ENCODE peak calls at places on chromosomes 5 and 9, in five cellular contexts. One of them, this sample, is unnamed.

GRCh38 chr9:83218411-83219090 is 155.6 kb upstream of the RASEF start:
- DNase-seq in upper lobe of right lung: no peak
- DNase-seq in CD4-positive, alpha-beta T cell: no peak
- DNase-seq in activated CD4-positive, alpha-beta T cell treated with anti-CD3 and anti-CD28 coated beads for 4 hours: no peak
- DNase-seq in AG08395: no peak
- DNase-seq in this sample: no peak

GRCh38 chr5:150358261-150359095 is 981 bp downstream of the TCOF1 start:
- DNase-seq in activated CD4-positive, alpha-beta T cell treated with anti-CD3 and anti-CD28 coated beads for 4 hours: no peak
- DNase-seq in upper lobe of right lung: no peak
- DNase-seq in CD4-positive, alpha-beta T cell: no peak
- DNase-seq in AG08395: no peak
- DNase-seq in this sample: no peak

GRCh38 chr5:74725331-74725730 is 40.3 kb downstream of the HEXB start:
- DNase-seq in activated CD4-positive, alpha-beta T cell treated with anti-CD3 and anti-CD28 coated beads for 4 hours: no peak
- DNase-seq in CD4-positive, alpha-beta T cell: no peak
- DNase-seq in AG08395: no peak
- DNase-seq in upper lobe of right lung: no peak
- DNase-seq in this sample: no peak

GRCh38 chr9:133715295-133715865 is 22.8 kb downstream of the SARDH start:
- DNase-seq in activated CD4-positive, alpha-beta T cell treated with anti-CD3 and anti-CD28 coated beads for 4 hours: no peak
- DNase-seq in CD4-positive, alpha-beta T cell: peak; percentile 3
- DNase-seq in upper lobe of right lung: peak; percentile 38
- DNase-seq in AG08395: no peak
- DNase-seq in this sample: no peak

GRCh38 chr5:128197911-128198522 is 114.5 kb downstream of the SLC12A2 start:
- DNase-seq in activated CD4-positive, alpha-beta T cell treated with anti-CD3 and anti-CD28 coated beads for 4 hours: no peak
- DNase-seq in AG08395: no peak
- DNase-seq in CD4-positive, alpha-beta T cell: peak; percentile 23
- DNase-seq in upper lobe of right lung: no peak
- DNase-seq in this sample: no peak

GRCh38 chr5:24103624-24104023 is 541.2 kb downstream of the CDH10 start:
- DNase-seq in upper lobe of right lung: no peak
- DNase-seq in AG08395: no peak
- DNase-seq in CD4-positive, alpha-beta T cell: no peak
- DNase-seq in activated CD4-positive, alpha-beta T cell treated with anti-CD3 and anti-CD28 coated beads for 4 hours: no peak
- DNase-seq in this sample: no peak

GRCh38 chr5:85590764-85591163 is 1027.0 kb upstream of the COX7C start:
- DNase-seq in CD4-positive, alpha-beta T cell: no peak
- DNase-seq in AG08395: no peak
- DNase-seq in upper lobe of right lung: no peak
- DNase-seq in activated CD4-positive, alpha-beta T cell treated with anti-CD3 and anti-CD28 coated beads for 4 hours: no peak
- DNase-seq in this sample: no peak

GRCh38 chr9:120267929-120268328 is 312.0 kb downstream of the CDK5RAP2 start:
- DNase-seq in activated CD4-positive, alpha-beta T cell treated with anti-CD3 and anti-CD28 coated beads for 4 hours: no peak
- DNase-seq in CD4-positive, alpha-beta T cell: no peak
- DNase-seq in AG08395: no peak
- DNase-seq in upper lobe of right lung: no peak
- DNase-seq in this sample: no peak

GRCh38 chr9:89807101-89807395 is 202.2 kb downstream of the GADD45G start:
- DNase-seq in upper lobe of right lung: no peak
- DNase-seq in CD4-positive, alpha-beta T cell: no peak
- DNase-seq in AG08395: no peak
- DNase-seq in activated CD4-positive, alpha-beta T cell treated with anti-CD3 and anti-CD28 coated beads for 4 hours: no peak
- DNase-seq in this sample: no peak

GRCh38 chr5:60487466-60487865 is 212.5 kb downstream of the DEPDC1B start:
- DNase-seq in upper lobe of right lung: no peak
- DNase-seq in AG08395: no peak
- DNase-seq in activated CD4-positive, alpha-beta T cell treated with anti-CD3 and anti-CD28 coated beads for 4 hours: no peak
- DNase-seq in CD4-positive, alpha-beta T cell: no peak
- DNase-seq in this sample: no peak

GRCh38 chr5:164449460-164449859 is 944.0 kb downstream of the MAT2B start:
- DNase-seq in upper lobe of right lung: no peak
- DNase-seq in CD4-positive, alpha-beta T cell: no peak
- DNase-seq in activated CD4-positive, alpha-beta T cell treated with anti-CD3 and anti-CD28 coated beads for 4 hours: no peak
- DNase-seq in AG08395: no peak
- DNase-seq in this sample: no peak

GRCh38 chr5:14109041-14109747 is 33.9 kb upstream of the TRIO start:
- DNase-seq in CD4-positive, alpha-beta T cell: no peak
- DNase-seq in upper lobe of right lung: no peak
- DNase-seq in activated CD4-positive, alpha-beta T cell treated with anti-CD3 and anti-CD28 coated beads for 4 hours: no peak
- DNase-seq in AG08395: peak; percentile 51
- DNase-seq in this sample: no peak

GRCh38 chr9:98603821-98604383 is 104.8 kb downstream of the GABBR2 start:
- DNase-seq in AG08395: peak; percentile 14
- DNase-seq in activated CD4-positive, alpha-beta T cell treated with anti-CD3 and anti-CD28 coated beads for 4 hours: no peak
- DNase-seq in CD4-positive, alpha-beta T cell: no peak
- DNase-seq in upper lobe of right lung: no peak
- DNase-seq in this sample: no peak

GRCh38 chr5:79962580-79963222 is 28.4 kb downstream of the MTX3 start:
- DNase-seq in AG08395: peak; percentile 45
- DNase-seq in CD4-positive, alpha-beta T cell: no peak
- DNase-seq in upper lobe of right lung: no peak
- DNase-seq in activated CD4-positive, alpha-beta T cell treated with anti-CD3 and anti-CD28 coated beads for 4 hours: no peak
- DNase-seq in this sample: no peak

GRCh38 chr5:117743337-117743736 is 1168.7 kb upstream of the SEMA6A start:
- DNase-seq in activated CD4-positive, alpha-beta T cell treated with anti-CD3 and anti-CD28 coated beads for 4 hours: no peak
- DNase-seq in upper lobe of right lung: no peak
- DNase-seq in AG08395: no peak
- DNase-seq in CD4-positive, alpha-beta T cell: no peak
- DNase-seq in this sample: no peak

GRCh38 chr9:92607088-92607487 is 62.8 kb downstream of the IPPK start:
- DNase-seq in AG08395: peak; percentile 20
- DNase-seq in CD4-positive, alpha-beta T cell: no peak
- DNase-seq in upper lobe of right lung: no peak
- DNase-seq in activated CD4-positive, alpha-beta T cell treated with anti-CD3 and anti-CD28 coated beads for 4 hours: no peak
- DNase-seq in this sample: no peak

GRCh38 chr9:138049085-138049778 is 171.7 kb downstream of the CACNA1B start:
- DNase-seq in AG08395: no peak
- DNase-seq in activated CD4-positive, alpha-beta T cell treated with anti-CD3 and anti-CD28 coated beads for 4 hours: no peak
- DNase-seq in upper lobe of right lung: peak; percentile 52
- DNase-seq in CD4-positive, alpha-beta T cell: no peak
- DNase-seq in this sample: no peak

GRCh38 chr5:69046375-69046957 is 47.3 kb upstream of the SLC30A5 start:
- DNase-seq in upper lobe of right lung: no peak
- DNase-seq in AG08395: no peak
- DNase-seq in CD4-positive, alpha-beta T cell: no peak
- DNase-seq in activated CD4-positive, alpha-beta T cell treated with anti-CD3 and anti-CD28 coated beads for 4 hours: no peak
- DNase-seq in this sample: no peak

GRCh38 chr5:23530571-23530970 is 23.2 kb downstream of the PRDM9 start:
- DNase-seq in CD4-positive, alpha-beta T cell: no peak
- DNase-seq in AG08395: no peak
- DNase-seq in upper lobe of right lung: no peak
- DNase-seq in activated CD4-positive, alpha-beta T cell treated with anti-CD3 and anti-CD28 coated beads for 4 hours: no peak
- DNase-seq in this sample: no peak

GRCh38 chr9:107624216-107624948 is 134.8 kb upstream of the KLF4 start:
- DNase-seq in CD4-positive, alpha-beta T cell: no peak
- DNase-seq in AG08395: peak; percentile 83
- DNase-seq in upper lobe of right lung: no peak
- DNase-seq in activated CD4-positive, alpha-beta T cell treated with anti-CD3 and anti-CD28 coated beads for 4 hours: no peak
- DNase-seq in this sample: no peak

GRCh38 chr5:134567651-134568338 is 42.3 kb downstream of the JADE2 start:
- DNase-seq in activated CD4-positive, alpha-beta T cell treated with anti-CD3 and anti-CD28 coated beads for 4 hours: no peak
- DNase-seq in CD4-positive, alpha-beta T cell: no peak
- DNase-seq in AG08395: peak; percentile 80
- DNase-seq in upper lobe of right lung: no peak
- DNase-seq in this sample: no peak

GRCh38 chr5:72282878-72283277 is 37.2 kb downstream of the MRPS27 start:
- DNase-seq in upper lobe of right lung: no peak
- DNase-seq in AG08395: peak; percentile 4
- DNase-seq in activated CD4-positive, alpha-beta T cell treated with anti-CD3 and anti-CD28 coated beads for 4 hours: no peak
- DNase-seq in CD4-positive, alpha-beta T cell: no peak
- DNase-seq in this sample: no peak

GRCh38 chr9:17394868-17395488 is 183.9 kb upstream of the SH3GL2 start:
- DNase-seq in upper lobe of right lung: no peak
- DNase-seq in AG08395: no peak
- DNase-seq in CD4-positive, alpha-beta T cell: no peak
- DNase-seq in activated CD4-positive, alpha-beta T cell treated with anti-CD3 and anti-CD28 coated beads for 4 hours: no peak
- DNase-seq in this sample: no peak

GRCh38 chr9:112555844-112556482 is 69.3 kb downstream of the KIAA1958 start:
- DNase-seq in AG08395: no peak
- DNase-seq in activated CD4-positive, alpha-beta T cell treated with anti-CD3 and anti-CD28 coated beads for 4 hours: no peak
- DNase-seq in CD4-positive, alpha-beta T cell: no peak
- DNase-seq in upper lobe of right lung: no peak
- DNase-seq in this sample: no peak

GRCh38 chr5:36492998-36493655 is 113.3 kb upstream of the SLC1A3 start:
- DNase-seq in upper lobe of right lung: no peak
- DNase-seq in CD4-positive, alpha-beta T cell: no peak
- DNase-seq in activated CD4-positive, alpha-beta T cell treated with anti-CD3 and anti-CD28 coated beads for 4 hours: no peak
- DNase-seq in AG08395: peak; percentile 17
- DNase-seq in this sample: no peak

GRCh38 chr5:172312286-172312685 is 28.7 kb upstream of the UBTD2 start:
- DNase-seq in upper lobe of right lung: no peak
- DNase-seq in CD4-positive, alpha-beta T cell: no peak
- DNase-seq in activated CD4-positive, alpha-beta T cell treated with anti-CD3 and anti-CD28 coated beads for 4 hours: no peak
- DNase-seq in AG08395: peak; percentile 44
- DNase-seq in this sample: no peak